ENCODE peak calls at places on chromosomes 6 and 20, in five cellular contexts. I, R, Q, O and D are unnamed samples.

GRCh38 chr6:147080215-147080614 is 124.0 kb upstream of the STXBP5 start:
- DNase-seq in I (no peak), R (no peak), Q (no peak), O (no peak), D (no peak)

GRCh38 chr20:61841551-61841950 is 224.1 kb downstream of the TAF4 start:
- DNase-seq in I (no peak), R (no peak), Q (no peak), O (no peak), D (no peak)

GRCh38 chr6:31174378-31174777 is 3.9 kb upstream of the POU5F1 start:
- DNase-seq in I (no peak), R (no peak), Q (no peak), O (no peak), D (no peak)

GRCh38 chr6:40482532-40482931 is 104.6 kb downstream of the LRFN2 start:
- DNase-seq in I (no peak), R (peak; percentile 26), Q (no peak), O (no peak), D (peak; percentile 41)

GRCh38 chr6:25172819-25173218 is 106.4 kb upstream of the CARMIL1 start:
- DNase-seq in I (peak; percentile 13), R (no peak), Q (no peak), O (no peak), D (peak; percentile 23)

GRCh38 chr20:58890454-58891075 is 38.0 kb downstream of the GNAS start:
- DNase-seq in I (peak; percentile 61), R (no peak), Q (peak; percentile 85), O (no peak), D (peak; percentile 83)

GRCh38 chr6:10409766-10410209 is 5.1 kb downstream of the TFAP2A start:
- DNase-seq in I (no peak), R (no peak), Q (no peak), O (no peak), D (peak; percentile 65)

GRCh38 chr6:73580247-73581149 is 59.7 kb upstream of the EEF1A1 start:
- DNase-seq in I (peak; percentile 96), R (peak; percentile 81), Q (peak; percentile 93), O (peak; percentile 61), D (peak; percentile 98)

GRCh38 chr6:31972709-31973350 is 892 bp upstream of the DXO start:
- DNase-seq in I (no peak), R (peak; percentile 58), Q (no peak), O (no peak), D (no peak)

DNA sequence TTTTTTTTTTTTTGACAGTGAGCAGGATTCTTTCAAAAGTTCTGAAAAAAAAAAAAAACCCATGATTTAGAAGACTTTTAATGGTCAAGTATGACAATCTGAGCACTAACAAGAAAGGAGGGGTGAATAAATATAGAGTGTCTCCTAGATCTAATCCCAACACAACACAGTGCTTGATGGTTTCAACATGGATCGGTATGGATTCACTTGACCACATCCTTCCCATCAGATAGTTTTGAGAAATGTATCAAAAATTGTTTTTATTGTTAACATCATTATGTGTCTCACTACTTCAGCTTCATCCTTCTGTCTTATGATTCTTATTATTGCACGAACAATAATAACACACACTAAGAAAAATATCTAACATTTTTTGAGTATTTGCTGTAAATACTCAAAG is 21.0 kb downstream of the KIF13A start:
- DNase-seq in I (no peak), R (no peak), Q (no peak), O (no peak), D (no peak)
- H3K4me1 ChIP-seq in I (peaks cover 40% of the 10 kb centered on the region), R (peaks cover 59% of the 10 kb centered on the region), Q (no peaks in the 10 kb centered on the region), O (no peaks in the 10 kb centered on the region), D (peaks cover 10% of the 10 kb centered on the region)

GRCh38 chr20:49919009-49919408 is 3.7 kb upstream of the SPATA2 start:
- DNase-seq in I (no peak), R (no peak), Q (no peak), O (no peak), D (no peak)
- TF ChIP-seq JUNB in I (no peak), R (no peak), Q (no peak), O (no peak), D (no peak)

DNA sequence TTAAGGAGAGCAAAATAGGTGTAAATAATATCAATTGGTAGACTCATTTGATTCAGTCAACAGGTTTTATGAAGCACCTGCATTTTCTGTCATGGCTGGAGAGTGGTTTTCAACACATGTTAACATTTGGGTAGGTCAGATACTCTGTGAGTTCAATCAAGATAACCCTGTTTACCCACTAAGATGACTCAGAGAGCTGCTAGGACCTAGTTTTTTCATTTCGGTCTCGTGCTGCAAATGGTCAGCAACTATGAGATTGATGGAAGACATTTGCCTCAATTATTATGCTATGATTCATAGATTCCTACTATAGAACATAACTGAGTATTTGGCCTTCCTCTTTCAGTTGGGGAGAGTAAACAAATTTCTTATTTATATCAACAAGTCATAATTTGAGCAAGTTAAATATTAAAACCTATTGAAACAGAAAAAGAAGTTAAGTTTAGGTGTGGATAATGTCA is 391.4 kb upstream of the CITED2 start:
- DNase-seq in I (peak; percentile 64), R (no peak), Q (peak; percentile 70), O (no peak), D (no peak)
- H3K4me1 ChIP-seq in I (peaks cover 38% of the 10 kb centered on the region), R (peaks cover 32% of the 10 kb centered on the region), Q (peaks cover 18% of the 10 kb centered on the region), O (peaks cover 9% of the 10 kb centered on the region), D (peaks cover 4% of the 10 kb centered on the region)

GRCh38 chr20:20393207-20393606 is 25.3 kb downstream of the INSM1 start:
- DNase-seq in I (no peak), R (peak; percentile 16), Q (no peak), O (no peak), D (no peak)

GRCh38 chr20:20393770-20394169 is 25.9 kb downstream of the INSM1 start:
- DNase-seq in I (no peak), R (no peak), Q (no peak), O (no peak), D (no peak)

GRCh38 chr20:20391766-20392165 is 23.9 kb downstream of the INSM1 start:
- DNase-seq in I (no peak), R (no peak), Q (no peak), O (no peak), D (no peak)

GRCh38 chr20:20391115-20391514 is 23.2 kb downstream of the INSM1 start:
- DNase-seq in I (no peak), R (no peak), Q (no peak), O (no peak), D (no peak)

DNA sequence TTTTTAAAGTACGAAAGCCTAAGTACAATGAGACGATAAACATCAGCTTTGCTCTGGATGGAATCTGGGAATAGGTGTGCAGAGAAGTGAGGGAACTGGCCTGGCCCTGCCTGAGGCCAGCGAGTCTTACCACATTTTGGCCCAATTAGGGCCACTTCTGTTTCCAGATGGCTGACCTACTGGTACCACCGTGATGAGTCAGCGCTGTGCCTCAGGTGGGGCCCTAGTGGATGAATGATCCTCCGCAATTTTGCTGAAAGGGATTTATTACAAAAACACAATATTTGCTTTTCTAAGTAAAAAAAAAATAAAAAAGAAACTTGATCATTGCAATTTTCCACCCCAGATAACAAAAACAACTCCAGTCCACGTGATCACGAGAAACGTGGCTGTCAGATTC is 22.5 kb downstream of the INSM1 start:
- DNase-seq in I (no peak), R (no peak), Q (no peak), O (no peak), D (no peak)
- TF ChIP-seq JUNB in I (no peak), R (no peak), Q (no peak), O (no peak), D (no peak)